ENCODE peak calls at places on chromosomes 6 and 20, in six cellular contexts. U is HEK293T; I is activated T-cell treated with anti-CD3 and anti-CD28 coated beads, Interleukin-2, amount 50 U/mL, for 72 hours; W is neural crest cell; G is GM10248; C is testis. H is an unnamed sample.

GRCh38 chr6:24974182-24975171 is 38.7 kb upstream of the RIPOR2 start:
- DNase-seq in U (no peak), I (no peak), W (no peak), G (no peak), C (no peak), H (no peak)

GRCh38 chr20:19256085-19256484 is 43.6 kb downstream of the SLC24A3 start:
- DNase-seq in U (no peak), I (no peak), W (no peak), G (no peak), C (no peak), H (no peak)

GRCh38 chr20:39349240-39349639 is 387.1 kb downstream of the DHX35 start:
- DNase-seq in U (no peak), I (no peak), W (no peak), G (no peak), C (no peak), H (no peak)

GRCh38 chr6:90184334-90185298 is 112.0 kb downstream of the BACH2 start:
- DNase-seq in U (no peak), I (no peak), W (no peak), G (no peak), C (no peak), H (no peak)

GRCh38 chr6:163324326-163324927 is 90.1 kb upstream of the QKI start:
- DNase-seq in U (no peak), I (no peak), W (no peak), G (no peak), C (no peak), H (no peak)

GRCh38 chr20:59939879-59940128 is 301 bp downstream of the PPP1R3D start:
- DNase-seq in U (peak), I (peak), W (no peak), G (peak), C (peak), H (no peak)

GRCh38 chr6:106084106-106084963 is 1.8 kb upstream of the PRDM1 start:
- DNase-seq in U (peak), I (no peak), W (no peak), G (peak), C (no peak), H (no peak)

GRCh38 chr6:21800948-21801438 is 207.4 kb downstream of the SOX4 start:
- DNase-seq in U (peak), I (no peak), W (no peak), G (no peak), C (no peak), H (no peak)

GRCh38 chr6:151716446-151717047 is 90.9 kb upstream of the ESR1 start:
- DNase-seq in U (no peak), I (no peak), W (no peak), G (no peak), C (no peak), H (no peak)